ENCODE peak calls at places on chromosomes 13 and 19, in ten cellular contexts. W is HT1080; X is Right ventricle myocardium inferior; S is ecto neural progenitor cell; R is gastrocnemius medialis; G is HTR-8/SVneo; O is right atrium auricular region; Q is NCI-H2029; D is CD8-positive, alpha-beta T cell; L is pulmonary artery endothelial cell. P is an unnamed sample.

GRCh38 chr13:83498486-83499190 is 383.6 kb downstream of the SLITRK1 start:
- DNase-seq in Q (no peak), L (no peak), X (no peak), R (no peak), S (no peak), G (peak), W (peak), D (no peak), O (no peak), P (no peak)

GRCh38 chr19:50899549-50899948 is 11.6 kb downstream of the KLK4 start:
- DNase-seq in G (no peak), W (no peak), R (no peak), L (no peak), S (no peak), Q (no peak), O (no peak), D (no peak), X (no peak), P (no peak)

GRCh38 chr19:51026554-51026831 is at the start of gene KLK11:
- DNase-seq in Q (peak), R (no peak), X (no peak), O (no peak), S (no peak), D (no peak), L (no peak), W (no peak), G (no peak), P (no peak)

GRCh38 chr19:18991050-18991449 is 42.3 kb downstream of the SUGP2 start:
- DNase-seq in S (peak), G (no peak), O (no peak), D (no peak), W (no peak), L (no peak), R (no peak), X (no peak), Q (no peak), P (no peak)

GRCh38 chr19:16327911-16328823 is 3.5 kb downstream of the KLF2 start:
- DNase-seq in S (no peak), R (peak), X (peak), L (peak), G (no peak), O (peak), W (peak), Q (no peak), D (peak), P (no peak)

GRCh38 chr19:33788676-33789075 is 8.0 kb upstream of the KCTD15 start:
- DNase-seq in S (no peak), Q (no peak), W (no peak), D (no peak), G (no peak), R (no peak), O (no peak), L (no peak), X (no peak), P (no peak)

GRCh38 chr13:35474551-35474950 is 1.9 kb downstream of the MAB21L1 start:
- DNase-seq in G (no peak), L (no peak), X (no peak), S (no peak), D (no peak), W (no peak), Q (no peak), R (no peak), O (no peak), P (no peak)

GRCh38 chr19:58460039-58460438 is 6.8 kb upstream of the ZNF324 start:
- DNase-seq in Q (no peak), R (no peak), X (no peak), S (no peak), O (no peak), W (no peak), D (no peak), L (no peak), G (no peak), P (no peak)

GRCh38 chr13:73109288-73109899 is 50.6 kb downstream of the KLF5 start:
- DNase-seq in S (no peak), G (no peak), W (no peak), Q (no peak), R (peak), L (no peak), X (no peak), D (no peak), O (no peak), P (no peak)

GRCh38 chr13:111494641-111495040 is 174.2 kb downstream of the TEX29 start:
- DNase-seq in G (no peak), W (no peak), Q (no peak), S (no peak), L (no peak), X (no peak), R (no peak), D (no peak), O (no peak), P (no peak)

GRCh38 chr19:9352505-9352904 is 10.3 kb upstream of the ZNF177 start:
- DNase-seq in W (no peak), R (no peak), X (no peak), G (no peak), S (no peak), O (no peak), L (no peak), Q (no peak), D (no peak), P (no peak)

GRCh38 chr19:44959691-44960090 is 4.5 kb downstream of the CLPTM1 start:
- DNase-seq in L (no peak), Q (no peak), X (no peak), D (no peak), S (no peak), G (no peak), O (no peak), R (no peak), W (no peak), P (no peak)

GRCh38 chr13:94110011-94110410 is 369.5 kb downstream of the DCT start:
- DNase-seq in Q (no peak), L (no peak), O (no peak), G (no peak), D (no peak), W (no peak), X (no peak), S (no peak), R (no peak), P (peak)

GRCh38 chr13:113009743-113010509 is 40.9 kb downstream of the MCF2L start:
- DNase-seq in D (no peak), O (no peak), S (no peak), G (peak), X (no peak), L (no peak), R (no peak), Q (no peak), W (no peak), P (no peak)

GRCh38 chr19:55300821-55301458 is 17.1 kb downstream of the BRSK1 start:
- DNase-seq in D (no peak), S (no peak), Q (no peak), X (peak), R (no peak), G (no peak), L (no peak), O (no peak), W (no peak), P (no peak)

GRCh38 chr13:79404985-79405384 is 1.1 kb downstream of the RBM26 start:
- DNase-seq in R (no peak), L (no peak), X (no peak), O (no peak), Q (no peak), D (no peak), S (no peak), G (no peak), W (no peak), P (no peak)

GRCh38 chr19:33405491-33406461 is 32.3 kb downstream of the CEBPG start:
- DNase-seq in S (no peak), D (no peak), Q (no peak), R (peak), O (no peak), W (no peak), L (no peak), X (peak), G (no peak), P (no peak)

GRCh38 chr19:55778331-55778730 is 9.4 kb downstream of the RFPL4AL1 start:
- DNase-seq in X (no peak), D (no peak), G (no peak), Q (no peak), L (no peak), O (no peak), W (no peak), S (no peak), R (no peak), P (no peak)

GRCh38 chr19:18529782-18530181 is 7.9 kb upstream of the ELL start:
- DNase-seq in W (no peak), D (no peak), L (no peak), R (no peak), G (no peak), O (no peak), Q (no peak), S (no peak), X (no peak), P (no peak)

GRCh38 chr13:73481877-73482445 is 423.2 kb downstream of the KLF5 start:
- DNase-seq in Q (no peak), W (no peak), L (no peak), S (no peak), R (peak), O (no peak), X (no peak), D (no peak), G (no peak), P (no peak)

GRCh38 chr19:41431426-41432386 is 4.5 kb upstream of the B3GNT8 start:
- DNase-seq in S (no peak), L (no peak), G (no peak), Q (peak), W (no peak), O (peak), D (no peak), R (peak), X (peak), P (no peak)

GRCh38 chr19:51676566-51677083 is 16.5 kb upstream of the SPACA6 start:
- DNase-seq in W (no peak), O (no peak), G (no peak), Q (no peak), R (no peak), X (no peak), L (no peak), D (peak), S (no peak), P (no peak)

P was measured in RCC 7860.